ENCODE peak calls at places on chromosomes 16 and 17, in seven cellular contexts. O, A, R, X, W, F and Y are unnamed samples.

GRCh38 chr16:27529962-27530361 is 19.8 kb downstream of the GTF3C1 start:
- DNase-seq in A (no peak), X (peak; percentile 33), O (no peak), W (no peak), F (no peak), R (no peak), Y (no peak)

GRCh38 chr17:35731932-35732805 is 730 bp downstream of the RASL10B start:
- DNase-seq in A (no peak), X (no peak), W (no peak), O (no peak), R (peak; percentile 43), F (no peak), Y (no peak)

GRCh38 chr16:28587386-28587785 is 9.5 kb downstream of the SULT1A2 start:
- DNase-seq in W (no peak), A (no peak), O (no peak), X (no peak), F (no peak), R (no peak), Y (no peak)

GRCh38 chr17:45923511-45924268 is 29.3 kb downstream of the MAPT start:
- DNase-seq in F (no peak), R (no peak), W (no peak), O (peak; percentile 71), X (no peak), A (no peak), Y (no peak)

GRCh38 chr17:41308918-41309359 is at the start of gene KRTAP16-1:
- DNase-seq in O (no peak), W (peak; percentile 19), F (no peak), R (no peak), X (peak; percentile 59), A (no peak), Y (no peak)

GRCh38 chr17:28385037-28385797 is 13.7 kb downstream of the SARM1 start:
- DNase-seq in W (no peak), F (no peak), R (no peak), X (peak; percentile 62), A (no peak), O (no peak), Y (no peak)

GRCh38 chr16:15548482-15548891 is 94.5 kb downstream of the MARF1 start:
- DNase-seq in O (no peak), R (no peak), W (no peak), X (no peak), A (no peak), F (no peak), Y (no peak)

GRCh38 chr17:51128089-51128488 is 7.4 kb upstream of the SPAG9 start:
- DNase-seq in W (no peak), F (no peak), R (no peak), O (peak; percentile 34), A (no peak), X (no peak), Y (no peak)

GRCh38 chr16:425082-425718 is at the start of gene RAB11FIP3:
- DNase-seq in W (peak; percentile 68), A (peak; percentile 82), O (peak; percentile 74), F (peak; percentile 69), R (peak; percentile 99), X (peak; percentile 93), Y (peak; percentile 37)

GRCh38 chr16:80167657-80168056 is 373.1 kb upstream of the DYNLRB2 start:
- DNase-seq in W (no peak), R (no peak), F (no peak), X (no peak), O (no peak), A (peak; percentile 85), Y (no peak)

GRCh38 chr16:3959148-3959547 is 78.6 kb upstream of the CREBBP start:
- DNase-seq in F (no peak), X (peak; percentile 74), R (no peak), A (no peak), O (peak; percentile 86), W (no peak), Y (no peak)

GRCh38 chr16:8905168-8905762 is 23.1 kb downstream of the LITAFD start:
- DNase-seq in F (no peak), A (no peak), W (no peak), O (peak; percentile 66), R (no peak), X (no peak), Y (no peak)

GRCh38 chr17:38327936-38328335 is 15.8 kb downstream of the GPR179 start:
- DNase-seq in A (no peak), R (no peak), O (no peak), W (no peak), F (no peak), X (no peak), Y (no peak)

GRCh38 chr17:81478119-81478518 is 34.5 kb downstream of the ACTG1 start:
- DNase-seq in R (no peak), X (no peak), F (no peak), W (no peak), A (no peak), O (no peak), Y (no peak)

GRCh38 chr16:29663829-29664132 is 734 bp downstream of the SPN start:
- DNase-seq in A (no peak), F (no peak), X (no peak), W (no peak), R (no peak), O (no peak), Y (no peak)

GRCh38 chr16:57589374-57589773 is 39.1 kb upstream of the ADGRG1 start:
- DNase-seq in X (peak; percentile 17), F (no peak), W (no peak), A (no peak), O (no peak), R (no peak), Y (no peak)

GRCh38 chr17:62597920-62598319 is 29.6 kb upstream of the MRC2 start:
- DNase-seq in X (no peak), F (no peak), R (no peak), W (no peak), A (no peak), O (peak; percentile 53), Y (no peak)

GRCh38 chr16:49277766-49278566 is 3.7 kb downstream of the CBLN1 start:
- DNase-seq in R (no peak), A (no peak), W (no peak), X (no peak), F (no peak), O (no peak), Y (no peak)

GRCh38 chr17:32927724-32928526 is at the start of gene TMEM98:
- DNase-seq in R (peak; percentile 45), A (no peak), O (peak; percentile 21), W (no peak), X (peak; percentile 79), F (no peak), Y (no peak)

GRCh38 chr17:49457564-49458535 is 37.2 kb upstream of the NGFR start:
- DNase-seq in A (no peak), W (no peak), R (no peak), O (no peak), X (no peak), F (no peak), Y (no peak)